ENCODE peak calls at places on chromosome 19, in seven cellular contexts. N is CD4-positive, alpha-beta T cell; G is fibroblast of mammary gland; W is fibroblast of the aortic adventitia; J is AG04449; D is MM.1S; P is cardiac muscle cell. A is an unnamed sample.

GRCh38 chr19:5001547-5002131 is 32.7 kb downstream of the KDM4B start:
- DNase-seq in N (peak; percentile 21), G (peak; percentile 88), W (peak; percentile 73), J (no peak), D (peak; percentile 52), P (no peak), A (no peak)

GRCh38 chr19:31897292-31897691 is 448.1 kb upstream of the ZNF507 start:
- DNase-seq in N (no peak), G (no peak), W (no peak), J (no peak), D (no peak), P (no peak), A (no peak)

GRCh38 chr19:29687897-29688728 is 22.9 kb downstream of the PLEKHF1 start:
- DNase-seq in N (no peak), G (peak; percentile 97), W (peak; percentile 90), J (no peak), D (no peak), P (no peak), A (no peak)

GRCh38 chr19:38409631-38410133 is 6.8 kb downstream of the FAM98C start:
- DNase-seq in N (no peak), G (peak; percentile 75), W (peak; percentile 66), J (no peak), D (no peak), P (no peak), A (no peak)

GRCh38 chr19:32868206-32868950 is 1.2 kb downstream of the SLC7A9 start:
- DNase-seq in N (no peak), G (no peak), W (no peak), J (no peak), D (no peak), P (no peak), A (peak; percentile 67)

GRCh38 chr19:6489278-6490061 is 7.9 kb upstream of the DENND1C start:
- DNase-seq in N (no peak), G (no peak), W (no peak), J (no peak), D (peak; percentile 58), P (no peak), A (no peak)

GRCh38 chr19:30682576-30683536 is 310.7 kb downstream of the ZNF536 start:
- DNase-seq in N (peak; percentile 21), G (peak; percentile 92), W (peak; percentile 86), J (peak; percentile 23), D (peak; percentile 30), P (peak; percentile 81), A (no peak)

GRCh38 chr19:50361290-50362029 is 4.0 kb downstream of the NAPSA start:
- DNase-seq in N (no peak), G (peak; percentile 9), W (no peak), J (no peak), D (peak; percentile 2), P (no peak), A (peak; percentile 21)

GRCh38 chr19:29576761-29577661 is 29.1 kb upstream of the POP4 start:
- DNase-seq in N (no peak), G (peak; percentile 44), W (peak; percentile 5), J (no peak), D (no peak), P (no peak), A (no peak)

GRCh38 chr19:9146882-9147281 is 6.7 kb downstream of the ZNF317 start:
- DNase-seq in N (no peak), G (no peak), W (no peak), J (no peak), D (no peak), P (no peak), A (no peak)

GRCh38 chr19:44644391-44645016 is 794 bp downstream of the PVR start:
- DNase-seq in N (no peak), G (peak; percentile 34), W (peak; percentile 44), J (no peak), D (no peak), P (peak; percentile 23), A (no peak)

GRCh38 chr19:43432866-43433673 is 18.4 kb downstream of the TEX101 start:
- DNase-seq in N (peak; percentile 62), G (peak; percentile 57), W (peak; percentile 58), J (no peak), D (peak; percentile 54), P (peak; percentile 72), A (no peak)

GRCh38 chr19:43430976-43431375 is 16.3 kb downstream of the TEX101 start:
- DNase-seq in N (no peak), G (no peak), W (no peak), J (no peak), D (no peak), P (no peak), A (no peak)

GRCh38 chr19:43429395-43429794 is 14.7 kb downstream of the TEX101 start:
- DNase-seq in N (no peak), G (no peak), W (no peak), J (no peak), D (no peak), P (no peak), A (no peak)

GRCh38 chr19:43433689-43434088 is 19.0 kb downstream of the TEX101 start:
- DNase-seq in N (no peak), G (no peak), W (no peak), J (no peak), D (no peak), P (no peak), A (no peak)

GRCh38 chr19:43430142-43430710 is 15.5 kb downstream of the TEX101 start:
- DNase-seq in N (no peak), G (no peak), W (peak; percentile 18), J (no peak), D (peak; percentile 64), P (no peak), A (no peak)
- TF ChIP-seq CTCF in N (no peak), G (no peak), W (peak; percentile 14), J (peak; percentile 3), D (peak; percentile 48), P (no peak), A (peak; percentile 38)

DNA sequence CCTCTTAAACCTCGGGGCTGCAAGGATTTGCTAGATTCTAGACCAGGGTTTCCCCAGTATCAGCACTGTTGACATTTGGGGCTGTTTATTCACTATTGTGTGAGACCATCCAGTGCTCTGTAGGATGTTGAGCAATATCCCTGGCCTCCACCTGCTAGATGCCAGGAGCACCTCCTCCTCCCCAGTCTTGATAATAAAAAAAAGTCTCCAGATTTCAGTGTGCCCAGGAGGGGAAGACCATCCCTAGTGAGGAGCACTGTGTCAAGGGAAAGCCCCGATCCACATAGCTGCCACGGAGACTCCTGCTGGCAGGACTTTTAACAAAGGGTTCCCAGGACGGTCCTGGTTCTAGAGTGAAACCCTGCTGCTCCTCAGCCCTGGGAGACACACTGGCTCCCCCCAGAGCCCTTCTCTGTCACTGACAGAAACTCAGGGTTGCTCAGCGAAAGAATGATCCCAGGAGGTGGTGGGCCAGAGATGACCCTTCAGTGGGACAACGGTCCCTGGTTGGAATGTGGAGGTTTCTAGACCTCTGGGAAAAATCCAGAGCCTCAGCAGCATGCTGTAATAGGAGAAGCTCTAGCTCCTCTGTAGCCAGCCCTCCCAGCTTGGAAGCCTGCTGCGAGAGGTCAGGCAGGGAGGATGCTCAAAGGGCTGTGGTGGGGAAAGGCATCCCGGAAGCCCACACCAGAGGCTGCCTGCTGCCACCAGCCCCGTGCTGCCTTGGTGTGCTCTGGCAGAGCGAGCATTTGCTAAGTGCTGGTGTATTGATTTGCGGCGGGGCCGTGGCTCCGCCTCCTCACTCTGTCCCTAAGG is 20.3 kb downstream of the LYL1 start:
- DNase-seq in N (no peak), G (peak; percentile 55), W (peak; percentile 63), J (no peak), D (no peak), P (peak; percentile 48), A (no peak)
- TF ChIP-seq CTCF in N (no peak), G (peak; percentile 36), W (peak; percentile 42), J (peak; percentile 58), D (no peak), P (peak; percentile 33), A (peak; percentile 82)

GRCh38 chr19:47607564-47608073 is 1.3 kb upstream of the BICRA start:
- DNase-seq in N (no peak), G (no peak), W (no peak), J (no peak), D (no peak), P (no peak), A (no peak)

GRCh38 chr19:47610546-47610894 is 1.6 kb downstream of the BICRA start:
- DNase-seq in N (no peak), G (no peak), W (no peak), J (no peak), D (no peak), P (no peak), A (no peak)

GRCh38 chr19:47608908-47609879 is at the start of gene BICRA:
- DNase-seq in N (peak; percentile 71), G (peak; percentile 69), W (peak; percentile 81), J (no peak), D (peak; percentile 86), P (peak; percentile 92), A (no peak)

GRCh38 chr19:47609885-47610545 is 1.1 kb downstream of the BICRA start:
- DNase-seq in N (peak; percentile 43), G (peak; percentile 50), W (no peak), J (no peak), D (peak; percentile 55), P (peak; percentile 64), A (no peak)

DNA sequence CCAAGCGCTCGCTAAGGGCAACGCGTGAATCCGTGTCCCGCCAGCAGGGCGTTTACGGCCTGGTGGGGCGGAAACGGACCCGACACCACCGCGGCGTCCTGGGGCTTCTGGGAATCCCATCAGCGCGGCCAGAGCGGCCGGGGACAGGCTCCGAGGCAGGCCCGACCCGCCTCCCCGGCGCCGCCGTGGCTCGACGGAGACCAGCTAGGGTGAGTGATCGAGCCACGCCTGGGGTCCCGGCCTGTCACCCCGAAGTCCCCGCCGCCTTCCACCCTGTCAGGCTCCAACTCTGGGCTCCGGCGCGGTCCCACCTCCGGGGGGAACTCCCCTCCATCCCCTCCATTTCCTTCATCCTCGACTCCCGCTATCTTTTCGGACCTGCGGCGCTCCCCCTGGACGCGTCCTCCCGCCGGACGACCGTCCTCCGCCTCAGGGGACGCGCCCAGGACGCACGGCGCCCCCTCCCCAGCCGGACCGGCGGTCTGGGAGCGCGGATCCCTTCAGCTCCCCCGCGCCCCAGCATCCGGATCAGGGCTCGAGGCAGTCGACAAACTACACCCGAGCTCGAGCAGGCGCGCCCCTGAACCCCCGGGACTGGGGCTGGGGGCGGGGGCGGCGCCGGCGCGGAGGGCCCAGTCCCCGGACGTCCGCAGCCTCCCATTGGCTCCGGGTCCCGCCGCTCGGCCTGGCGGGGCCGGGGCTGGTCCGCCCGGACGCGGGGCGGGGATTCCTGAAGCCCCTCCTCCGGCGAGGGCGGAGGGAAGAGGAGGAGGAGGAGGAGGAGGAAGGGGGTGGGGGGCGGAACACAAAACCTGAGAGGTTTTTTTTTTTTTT is 643 bp upstream of the BICRA start:
- DNase-seq in N (peak; percentile 94), G (peak; percentile 87), W (peak; percentile 90), J (no peak), D (peak; percentile 93), P (peak; percentile 96), A (no peak)
- TF ChIP-seq CTCF in N (no peak), G (peak; percentile 26), W (peak; percentile 45), J (peak; percentile 56), D (peak; percentile 26), P (no peak), A (peak; percentile 68)

GRCh38 chr19:35736913-35737886 is 5.1 kb downstream of the IGFLR1 start:
- DNase-seq in N (no peak), G (no peak), W (no peak), J (no peak), D (no peak), P (no peak), A (no peak)
- TF ChIP-seq CTCF in N (no peak), G (no peak), W (peak; percentile 22), J (no peak), D (peak; percentile 16), P (peak; percentile 2), A (peak; percentile 41)

A was measured in chondrocyte.